ENCODE peak calls at places on chromosomes 13 and 19, in four cellular contexts. P is GDM1; T is activated CD8-positive, alpha-beta T cell treated with anti-CD3 and anti-CD28 coated beads for 36 hours; Z is hepatic stellate cell. O is an unnamed sample.

GRCh38 chr19:38721977-38722773 is 22.1 kb downstream of the CAPN12 start:
- DNase-seq in P (no peak), T (no peak), Z (no peak), O (no peak)

GRCh38 chr19:2524840-2525723 is 49.2 kb downstream of the GADD45B start:
- DNase-seq in P (no peak), T (no peak), Z (peak), O (peak)

GRCh38 chr19:16034180-16034579 is 42.1 kb upstream of the TPM4 start:
- DNase-seq in P (no peak), T (no peak), Z (no peak), O (no peak)

GRCh38 chr13:112101360-112101930 is 34.5 kb downstream of the SOX1 start:
- DNase-seq in P (no peak), T (no peak), Z (no peak), O (no peak)

GRCh38 chr13:110524484-110525254 is 36.9 kb downstream of the RAB20 start:
- DNase-seq in P (no peak), T (peak), Z (no peak), O (no peak)

GRCh38 chr13:41224113-41225110 is 30.0 kb upstream of the KBTBD7 start:
- DNase-seq in P (no peak), T (no peak), Z (peak), O (peak)

GRCh38 chr13:65499251-65499650 is 1730.9 kb downstream of the PCDH9 start:
- DNase-seq in P (no peak), T (no peak), Z (no peak), O (no peak)

GRCh38 chr19:39941615-39942507 is 7.4 kb upstream of the FCGBP start:
- DNase-seq in P (peak), T (peak), Z (no peak), O (no peak)

GRCh38 chr19:1767464-1767933 is 14.2 kb downstream of the ONECUT3 start:
- DNase-seq in P (no peak), T (peak), Z (peak), O (peak)

GRCh38 chr19:17441241-17442135 is 7.0 kb downstream of the TMEM221 start:
- DNase-seq in P (peak), T (peak), Z (no peak), O (peak)

GRCh38 chr13:40438999-40439797 is 227.2 kb downstream of the FOXO1 start:
- DNase-seq in P (no peak), T (peak), Z (peak), O (peak)

GRCh38 chr13:33828431-33829129 is 10.6 kb downstream of the RFC3 start:
- DNase-seq in P (no peak), T (no peak), Z (no peak), O (no peak)

GRCh38 chr13:99916366-99917103 is 55.0 kb downstream of the ZIC5 start:
- DNase-seq in P (peak), T (peak), Z (peak), O (peak)

GRCh38 chr13:96781141-96781540 is 213.1 kb downstream of the OXGR1 start:
- DNase-seq in P (no peak), T (no peak), Z (no peak), O (no peak)

GRCh38 chr19:17183271-17183757 is 31.8 kb upstream of the USE1 start:
- DNase-seq in P (peak), T (peak), Z (no peak), O (no peak)

GRCh38 chr13:99465454-99465853 is 35.8 kb upstream of the TM9SF2 start:
- DNase-seq in P (no peak), T (no peak), Z (no peak), O (no peak)

GRCh38 chr13:99404005-99404755 is 97.0 kb upstream of the GPR183 start:
- DNase-seq in P (no peak), T (no peak), Z (no peak), O (no peak)

GRCh38 chr19:51415187-51415586 is 2.3 kb downstream of the SIGLEC10 start:
- DNase-seq in P (no peak), T (no peak), Z (no peak), O (no peak)

GRCh38 chr19:51016798-51017683 is 2.5 kb downstream of the KLK10 start:
- DNase-seq in P (peak), T (peak), Z (peak), O (peak)

GRCh38 chr19:54959840-54960239 is 6.3 kb upstream of the NLRP2 start:
- DNase-seq in P (peak), T (no peak), Z (no peak), O (no peak)

GRCh38 chr13:65159803-65160202 is 2070.3 kb downstream of the PCDH9 start:
- DNase-seq in P (no peak), T (no peak), Z (no peak), O (no peak)

GRCh38 chr19:19873381-19873780 is 7.7 kb downstream of the ZNF253 start:
- DNase-seq in P (no peak), T (no peak), Z (no peak), O (no peak)

GRCh38 chr19:34600366-34600765 is 76.6 kb downstream of the SCGB2B2 start:
- DNase-seq in P (no peak), T (no peak), Z (no peak), O (no peak)

GRCh38 chr19:38932425-38933179 is 1.9 kb downstream of the MRPS12 start:
- DNase-seq in P (peak), T (peak), Z (no peak), O (peak)

GRCh38 chr13:103351035-103351828 is 285.0 kb upstream of the SLC10A2 start:
- DNase-seq in P (no peak), T (no peak), Z (no peak), O (no peak)

GRCh38 chr13:45773236-45773635 is 71.1 kb downstream of the CBY2 start:
- DNase-seq in P (no peak), T (no peak), Z (no peak), O (no peak)

GRCh38 chr13:22726721-22727120 is 454.1 kb upstream of the SGCG start:
- DNase-seq in P (no peak), T (no peak), Z (no peak), O (no peak)

GRCh38 chr13:113777311-113778260 is 18.6 kb downstream of the TMEM255B start:
- DNase-seq in P (no peak), T (no peak), Z (no peak), O (peak)

GRCh38 chr19:843180-843835 is 2.5 kb downstream of the PRTN3 start:
- DNase-seq in P (no peak), T (no peak), Z (no peak), O (no peak)

GRCh38 chr19:42421591-42422031 is 5.6 kb downstream of the LIPE start:
- DNase-seq in P (no peak), T (no peak), Z (no peak), O (peak)

GRCh38 chr13:111228262-111229144 is 91.9 kb upstream of the TEX29 start:
- DNase-seq in P (no peak), T (no peak), Z (peak), O (no peak)

O was measured in AG20443.